ENCODE peak calls at places on chromosomes 16 and 17, in four cellular contexts. F is T-helper 2 cell, L is head of caudate nucleus, J is glutamatergic neuron. M is an unnamed sample.

GRCh38 chr17:48472485-48473281 is 42.7 kb upstream of the SKAP1 start:
- DNase-seq in F (peak; percentile 25), L (no peak), J (no peak), M (no peak)

GRCh38 chr16:25224731-25225319 is 8.1 kb downstream of the AQP8 start:
- DNase-seq in L (no peak), F (no peak), J (no peak), M (no peak)

GRCh38 chr16:51408357-51408756 is 257.3 kb upstream of the SALL1 start:
- DNase-seq in J (no peak), F (no peak), L (no peak), M (no peak)

GRCh38 chr17:72422505-72423285 is 301.9 kb downstream of the SOX9 start:
- DNase-seq in L (no peak), F (no peak), J (no peak), M (peak; percentile 69)

GRCh38 chr17:2040942-2041560 is 771 bp upstream of the OVCA2 start:
- DNase-seq in F (no peak), J (no peak), L (no peak), M (no peak)

GRCh38 chr17:19372004-19372365 is 6.3 kb upstream of the MAPK7 start:
- DNase-seq in F (no peak), L (no peak), J (no peak), M (no peak)

GRCh38 chr16:21645261-21645721 is 7.1 kb downstream of the IGSF6 start:
- DNase-seq in F (peak; percentile 72), L (no peak), J (no peak), M (peak; percentile 60)

GRCh38 chr17:80644588-80644987 is 100.0 kb downstream of the RPTOR start:
- DNase-seq in L (no peak), J (no peak), F (no peak), M (no peak)

GRCh38 chr17:66734544-66734943 is 100.4 kb upstream of the CACNG5 start:
- DNase-seq in J (no peak), L (no peak), F (no peak), M (no peak)

GRCh38 chr16:65406076-65406475 is 284.2 kb upstream of the CDH11 start:
- DNase-seq in F (no peak), J (no peak), L (no peak), M (no peak)

GRCh38 chr16:20181386-20181785 is 107.7 kb upstream of the GPR139 start:
- DNase-seq in F (no peak), J (no peak), L (no peak), M (no peak)

GRCh38 chr16:70380919-70381603 is 34.4 kb downstream of the DDX19A start:
- DNase-seq in J (peak; percentile 95), F (peak; percentile 93), L (peak; percentile 99), M (peak; percentile 95)

GRCh38 chr17:17890773-17891759 is 54.3 kb upstream of the SREBF1 start:
- DNase-seq in L (peak; percentile 44), J (peak; percentile 62), F (peak; percentile 3), M (peak; percentile 81)

GRCh38 chr17:77304746-77305473 is 164.1 kb downstream of the SEC14L1 start:
- DNase-seq in L (no peak), F (no peak), J (no peak), M (no peak)

GRCh38 chr17:17416007-17416399 is 60.8 kb upstream of the MED9 start:
- DNase-seq in J (no peak), F (peak; percentile 18), L (peak; percentile 68), M (peak; percentile 65)

GRCh38 chr17:77444653-77445029 is 303.9 kb downstream of the SEC14L1 start:
- DNase-seq in J (no peak), F (no peak), L (no peak), M (peak; percentile 73)

GRCh38 chr17:7886227-7887037 is 2.2 kb upstream of the CHD3 start:
- DNase-seq in J (peak; percentile 37), L (peak; percentile 24), F (peak; percentile 77), M (peak; percentile 54)

GRCh38 chr16:66858740-66859396 is 14.7 kb downstream of the CA7 start:
- DNase-seq in F (no peak), J (no peak), L (no peak), M (no peak)

GRCh38 chr17:55601874-55602364 is 90.7 kb upstream of the SMIM36 start:
- DNase-seq in L (no peak), J (no peak), F (no peak), M (peak; percentile 45)

GRCh38 chr16:3026003-3026378 is 2.2 kb downstream of the THOC6 start:
- DNase-seq in J (no peak), L (no peak), F (no peak), M (no peak)

GRCh38 chr17:32551186-32551955 is 64.6 kb downstream of the CDK5R1 start:
- DNase-seq in L (no peak), J (no peak), F (no peak), M (peak; percentile 70)

GRCh38 chr17:80965606-80966005 is 26.0 kb upstream of the CHMP6 start:
- DNase-seq in F (no peak), L (no peak), J (no peak), M (no peak)

GRCh38 chr17:44323359-44324091 is 1.1 kb downstream of the SLC25A39 start:
- DNase-seq in F (no peak), J (no peak), L (no peak), M (peak; percentile 6)

GRCh38 chr16:20612551-20613470 is 36.6 kb upstream of the ACSM2B start:
- DNase-seq in J (no peak), L (peak; percentile 48), F (no peak), M (no peak)

GRCh38 chr16:50683689-50684374 is 2.7 kb upstream of the SNX20 start:
- DNase-seq in L (no peak), F (peak; percentile 56), J (no peak), M (peak; percentile 80)

GRCh38 chr17:55690105-55690508 is 32.6 kb downstream of the TMEM100 start:
- DNase-seq in J (no peak), L (no peak), F (no peak), M (no peak)

GRCh38 chr16:72626623-72627022 is 421.3 kb downstream of the ZFHX3 start:
- DNase-seq in L (no peak), F (no peak), J (no peak), M (no peak)

GRCh38 chr17:43878260-43879082 is 28.9 kb downstream of the MPP2 start:
- DNase-seq in F (peak; percentile 18), L (peak; percentile 85), J (peak; percentile 89), M (peak; percentile 90)

GRCh38 chr17:39563476-39563875 is 44.2 kb downstream of the NEUROD2 start:
- DNase-seq in F (no peak), L (peak; percentile 62), J (peak; percentile 23), M (no peak)

GRCh38 chr17:29038511-29039300 is 4.2 kb upstream of the PIPOX start:
- DNase-seq in L (no peak), F (no peak), J (no peak), M (no peak)

GRCh38 chr17:69769050-69769449 is 306.0 kb upstream of the KCNJ16 start:
- DNase-seq in L (no peak), F (no peak), J (no peak), M (no peak)

GRCh38 chr17:44219126-44219635 is 294 bp downstream of the UBTF start:
- DNase-seq in L (peak; percentile 75), F (peak; percentile 72), J (peak; percentile 77), M (peak; percentile 83)

M was measured in GM13976.